ENCODE peak calls at places on chromosome 12, in six cellular contexts. J is SK-N-SH, E is stomach, C is ovary, Q is tibial artery, I is brain microvascular endothelial cell. B is an unnamed sample.
A peak's percentile ranks its signal among the peaks of the same experiment; 100 is the strongest.

GRCh38 chr12:132208153-132208823 is 64.0 kb downstream of the NOC4L start:
- DNase-seq in J (no peak), Q (peak; percentile 53), E (no peak), I (no peak), C (no peak), B (no peak)

GRCh38 chr12:56593909-56594621 is 36.1 kb downstream of the BAZ2A start:
- DNase-seq in E (peak; percentile 46), I (peak; percentile 85), C (peak; percentile 51), J (peak; percentile 76), Q (peak; percentile 77), B (peak; percentile 71)

GRCh38 chr12:122659579-122659978 is 43.6 kb downstream of the HCAR2 start:
- DNase-seq in E (peak; percentile 70), I (no peak), Q (no peak), C (no peak), J (no peak), B (no peak)

GRCh38 chr12:47094804-47095203 is 15.0 kb upstream of the AMIGO2 start:
- DNase-seq in I (peak; percentile 63), E (no peak), C (no peak), J (no peak), Q (no peak), B (no peak)

GRCh38 chr12:13243516-13244070 is 47.1 kb downstream of the EMP1 start:
- DNase-seq in J (no peak), Q (no peak), E (no peak), C (no peak), I (no peak), B (no peak)

GRCh38 chr12:15497621-15498285 is 175.4 kb downstream of the PTPRO start:
- DNase-seq in Q (no peak), E (no peak), J (no peak), C (no peak), I (no peak), B (no peak)

GRCh38 chr12:82857911-82858533 is 171.3 kb downstream of the TMTC2 start:
- DNase-seq in J (no peak), C (no peak), I (no peak), E (no peak), Q (no peak), B (no peak)

GRCh38 chr12:46472144-46472705 is 99.7 kb upstream of the SLC38A2 start:
- DNase-seq in E (no peak), C (no peak), J (no peak), I (no peak), Q (no peak), B (no peak)

GRCh38 chr12:122984612-122985358 is 4.3 kb downstream of the ARL6IP4 start:
- DNase-seq in J (no peak), C (peak; percentile 63), E (no peak), I (no peak), Q (no peak), B (peak; percentile 61)

GRCh38 chr12:76529226-76529918 is 30.2 kb downstream of the OSBPL8 start:
- DNase-seq in I (no peak), C (no peak), Q (no peak), E (no peak), J (no peak), B (no peak)

GRCh38 chr12:6376079-6376941 is 947 bp upstream of the SCNN1A start:
- DNase-seq in I (peak; percentile 62), C (peak; percentile 63), Q (peak; percentile 79), J (peak; percentile 55), E (peak; percentile 92), B (peak; percentile 71)

GRCh38 chr12:66140726-66141125 is 10.2 kb upstream of the LLPH start:
- DNase-seq in C (no peak), E (no peak), I (no peak), Q (no peak), J (no peak), B (no peak)

GRCh38 chr12:124466200-124467128 is 100.9 kb downstream of the NCOR2 start:
- DNase-seq in Q (peak; percentile 74), C (no peak), J (no peak), I (peak; percentile 81), E (peak; percentile 57), B (no peak)

GRCh38 chr12:108400900-108401480 is 61.9 kb upstream of the CMKLR1 start:
- DNase-seq in C (no peak), E (no peak), Q (no peak), J (no peak), I (no peak), B (no peak)

GRCh38 chr12:92470608-92471021 is 232.2 kb upstream of the PLEKHG7 start:
- DNase-seq in E (no peak), J (no peak), I (no peak), Q (no peak), C (no peak), B (no peak)

GRCh38 chr12:93107943-93108342 is 178.8 kb upstream of the EEA1 start:
- DNase-seq in C (no peak), Q (no peak), E (no peak), I (no peak), J (no peak), B (no peak)

GRCh38 chr12:109741970-109742372 is 28.3 kb downstream of the FAM222A start:
- DNase-seq in E (peak; percentile 18), J (peak; percentile 46), Q (peak; percentile 54), C (peak; percentile 16), I (no peak), B (no peak)

GRCh38 chr12:2390133-2390532 is 337.3 kb downstream of the CACNA1C start:
- DNase-seq in J (no peak), C (no peak), E (no peak), I (no peak), Q (no peak), B (no peak)

GRCh38 chr12:53174881-53175491 is 5.5 kb upstream of the ZNF740 start:
- DNase-seq in Q (peak; percentile 40), I (no peak), C (no peak), J (no peak), E (no peak), B (no peak)

GRCh38 chr12:102107970-102108369 is 11.9 kb downstream of the NUP37 start:
- DNase-seq in I (no peak), Q (no peak), C (no peak), E (no peak), J (no peak), B (no peak)
- H3K27ac ChIP-seq in I (no peak overlapping the region), Q (no peak overlapping the region), C (no peak overlapping the region), E (no peak overlapping the region), J (no peak overlapping the region), B (no peak overlapping the region)

DNA sequence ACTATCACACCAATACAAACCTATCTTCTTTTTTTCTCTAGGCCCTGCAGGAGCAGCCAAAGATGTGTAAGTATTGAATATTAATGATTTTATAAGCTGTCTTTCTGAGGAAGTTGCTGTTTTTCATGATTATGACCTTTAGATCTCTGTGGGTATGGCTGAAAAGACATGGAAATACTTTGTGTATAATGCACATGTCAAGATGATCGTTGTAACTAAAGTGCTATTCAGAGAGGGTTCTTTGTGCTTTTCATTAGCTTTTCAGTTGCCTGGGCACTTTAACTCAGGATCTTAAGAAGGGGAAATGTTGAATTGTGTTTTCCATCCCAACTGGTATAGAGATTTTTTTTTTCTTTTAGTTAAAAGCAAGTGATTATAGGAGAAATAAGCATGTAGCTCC is 18.1 kb downstream of the C12orf75 start:
- DNase-seq in Q (no peak), J (no peak), I (no peak), C (no peak), E (no peak), B (no peak)
- H3K27ac ChIP-seq in Q (peak overlapping the region; percentile 14), J (no peak overlapping the region), I (no peak overlapping the region), C (no peak overlapping the region), E (no peak overlapping the region), B (no peak overlapping the region)

DNA sequence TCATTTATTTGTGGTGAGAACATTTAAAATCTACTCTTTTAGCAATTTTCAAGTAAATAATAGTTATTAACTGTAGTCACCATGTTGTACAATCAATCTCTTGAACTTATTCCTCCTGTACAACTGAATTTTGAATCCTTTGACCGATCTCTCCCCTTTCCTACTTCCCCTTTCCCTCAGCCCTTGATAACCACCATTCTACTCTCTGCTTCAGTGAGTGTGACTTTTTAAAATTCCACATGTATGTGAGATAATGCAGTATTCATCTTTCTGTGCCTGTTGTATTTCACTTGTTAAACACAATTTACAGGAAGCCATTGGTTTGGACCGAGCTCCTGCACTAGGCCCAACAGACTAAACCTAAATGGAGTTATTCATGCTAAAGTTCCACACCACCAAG is 458.9 kb upstream of the PDE3A start:
- DNase-seq in E (no peak), Q (no peak), I (no peak), C (no peak), J (no peak), B (no peak)
- H3K27ac ChIP-seq in E (no peak overlapping the region), Q (peak overlapping the region; percentile 38), I (no peak overlapping the region), C (no peak overlapping the region), J (no peak overlapping the region), B (no peak overlapping the region)

DNA sequence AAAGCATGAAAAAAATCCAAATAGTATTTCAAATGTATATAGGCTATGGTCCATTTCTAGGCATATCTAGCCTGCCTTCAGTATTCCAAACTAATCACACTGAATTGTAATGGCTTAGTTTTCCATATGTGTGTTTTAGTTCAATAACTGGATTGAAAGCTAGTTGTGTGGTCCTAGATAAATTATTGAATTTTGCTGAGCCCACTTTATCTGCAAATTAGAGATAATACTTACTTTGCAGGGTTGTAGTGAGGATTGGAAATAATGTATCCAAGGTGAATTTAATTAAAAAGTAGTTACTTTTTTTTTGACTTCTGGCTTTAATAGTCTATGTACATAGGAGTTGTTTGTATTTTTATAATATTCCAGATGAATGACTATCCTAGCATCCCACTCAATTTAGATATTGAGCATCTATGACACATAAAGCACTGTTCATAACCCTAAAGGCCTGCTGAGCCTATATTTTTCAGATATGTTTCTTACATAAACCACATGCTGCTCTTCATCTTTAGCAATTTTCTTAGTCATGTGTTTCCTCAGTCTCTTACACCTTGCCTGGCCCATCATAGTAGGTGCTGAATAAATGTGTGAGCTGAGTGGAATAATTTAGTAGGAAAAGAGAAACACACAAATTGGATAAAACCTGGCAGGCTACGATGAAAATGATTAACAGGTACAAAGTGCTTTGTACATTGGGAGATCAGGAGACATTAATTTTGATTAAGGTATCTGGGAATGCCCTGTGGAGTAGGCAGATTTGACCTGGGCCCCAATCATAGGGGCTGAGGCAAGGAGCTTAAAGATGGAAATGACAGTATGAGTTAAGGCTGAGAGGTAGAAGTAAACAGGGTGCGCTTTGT is 1.1 kb upstream of the ATP23 start:
- DNase-seq in E (no peak), Q (no peak), C (no peak), J (no peak), I (no peak), B (no peak)
- H3K27ac ChIP-seq in E (peak overlapping the region; percentile 88), Q (peak overlapping the region; percentile 82), C (peak overlapping the region; percentile 67), J (peak overlapping the region; percentile 86), I (no peak overlapping the region), B (peak overlapping the region; percentile 93)

GRCh38 chr12:96190403-96191170 is 3.6 kb upstream of the ELK3 start:
- DNase-seq in E (no peak), J (no peak), C (no peak), I (no peak), Q (no peak), B (no peak)
- H3K27ac ChIP-seq in E (no peak overlapping the region), J (no peak overlapping the region), C (no peak overlapping the region), I (no peak overlapping the region), Q (no peak overlapping the region), B (no peak overlapping the region)

DNA sequence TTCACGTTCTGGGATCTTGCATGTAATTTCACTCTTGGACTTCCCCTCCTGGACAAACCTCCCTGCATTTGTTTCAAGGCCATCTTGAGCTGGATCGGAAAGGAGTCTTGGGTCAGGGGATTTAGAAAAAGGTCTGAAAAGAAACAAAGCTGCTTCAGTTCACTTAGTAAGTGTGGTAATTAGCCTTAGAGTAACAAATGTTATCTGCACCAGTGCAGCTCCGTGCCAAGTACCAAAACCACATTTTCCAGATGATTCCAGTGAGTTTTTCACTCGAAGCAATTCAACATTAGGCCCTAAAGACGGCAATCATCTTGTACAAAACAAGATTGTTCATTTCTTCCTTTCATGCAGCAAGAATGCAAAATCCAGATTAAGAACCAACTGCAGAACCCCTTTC is 39.5 kb upstream of the ATXN2 start:
- DNase-seq in C (no peak), J (no peak), I (no peak), Q (no peak), E (no peak), B (no peak)
- H3K27ac ChIP-seq in C (peak overlapping the region; percentile 55), J (no peak overlapping the region), I (no peak overlapping the region), Q (no peak overlapping the region), E (no peak overlapping the region), B (no peak overlapping the region)